ENCODE peak calls at places on chromosome 18, in eight cellular contexts. S, D, Y, A, T, L, P and J are unnamed samples.
A peak's percentile ranks its signal among the peaks of the same experiment; 100 is the strongest.

GRCh38 chr18:44716697-44717163 is 36.0 kb downstream of the SETBP1 start:
- DNase-seq in P (no peak), D (no peak), L (no peak), A (no peak), S (no peak), Y (no peak), T (no peak), J (no peak)

GRCh38 chr18:55421612-55422381 is 166.2 kb downstream of the TCF4 start:
- DNase-seq in T (no peak), A (no peak), P (no peak), Y (no peak), S (peak; percentile 86), L (no peak), D (no peak), J (no peak)

GRCh38 chr18:36620801-36621200 is 208.0 kb downstream of the TPGS2 start:
- DNase-seq in Y (no peak), L (no peak), S (peak; percentile 17), D (no peak), A (no peak), P (no peak), T (no peak), J (no peak)

GRCh38 chr18:61669320-61669719 is 223.5 kb downstream of the RNF152 start:
- DNase-seq in P (no peak), L (no peak), T (no peak), S (no peak), D (no peak), Y (peak; percentile 53), A (no peak), J (no peak)

GRCh38 chr18:58194028-58194427 is 150.0 kb downstream of the NEDD4L start:
- DNase-seq in P (no peak), A (no peak), S (no peak), T (no peak), L (no peak), Y (no peak), D (no peak), J (peak; percentile 51)

GRCh38 chr18:48926420-48926857 is 24.3 kb downstream of the SMAD7 start:
- DNase-seq in T (no peak), P (peak; percentile 80), Y (no peak), L (no peak), S (no peak), A (no peak), D (peak; percentile 76), J (peak; percentile 50)

GRCh38 chr18:21980744-21981143 is 188.6 kb upstream of the GATA6 start:
- DNase-seq in S (no peak), L (no peak), T (no peak), P (no peak), A (no peak), D (no peak), Y (no peak), J (no peak)

GRCh38 chr18:79901665-79902064 is 49.8 kb downstream of the SLC66A2 start:
- DNase-seq in Y (no peak), T (no peak), L (no peak), D (no peak), P (peak; percentile 5), S (no peak), A (no peak), J (no peak)

GRCh38 chr18:79581406-79581805 is 98.2 kb upstream of the CTDP1 start:
- DNase-seq in P (peak; percentile 1), D (no peak), Y (no peak), L (no peak), S (no peak), A (no peak), T (no peak), J (peak; percentile 1)

GRCh38 chr18:23291456-23292205 is 156.3 kb downstream of the CABLES1 start:
- DNase-seq in T (no peak), A (no peak), S (no peak), L (no peak), P (no peak), D (no peak), Y (peak; percentile 35), J (no peak)

GRCh38 chr18:50372743-50373142 is 2.1 kb upstream of the SKA1 start:
- DNase-seq in P (no peak), T (no peak), D (no peak), S (no peak), L (no peak), A (no peak), Y (no peak), J (no peak)

GRCh38 chr18:70600225-70600925 is 311.5 kb downstream of the SOCS6 start:
- DNase-seq in L (no peak), S (no peak), T (no peak), Y (no peak), A (no peak), P (no peak), D (no peak), J (no peak)

GRCh38 chr18:36139251-36139650 is 9.6 kb downstream of the ELP2 start:
- DNase-seq in Y (no peak), A (no peak), L (no peak), S (peak; percentile 24), T (no peak), D (no peak), P (no peak), J (no peak)